ENCODE peak calls at places on chromosomes 5 and 9, in six cellular contexts. R is mucosa of gallbladder, K is psoas muscle, J is SJSA1, E is posterior cingulate gyrus, B is HuH-7.5. F is an unnamed sample.

GRCh38 chr5:160269017-160269416 is 39.7 kb downstream of the FABP6 start:
- DNase-seq in R (peak), K (peak), J (peak), E (peak), B (no peak), F (peak)

GRCh38 chr5:138874241-138874640 is 894 bp downstream of the LRRTM2 start:
- DNase-seq in R (no peak), K (no peak), J (no peak), E (peak), B (no peak), F (peak)

GRCh38 chr5:38827525-38827924 is 18.3 kb upstream of the OSMR start:
- DNase-seq in R (no peak), K (no peak), J (no peak), E (no peak), B (no peak), F (peak)

GRCh38 chr5:139634028-139634325 is 14.2 kb upstream of the CXXC5 start:
- DNase-seq in R (no peak), K (no peak), J (peak), E (no peak), B (no peak), F (no peak)

GRCh38 chr5:76625087-76625860 is 2.1 kb upstream of the F2RL2 start:
- DNase-seq in R (no peak), K (no peak), J (no peak), E (no peak), B (no peak), F (no peak)

GRCh38 chr5:40481226-40481625 is 198.5 kb upstream of the PTGER4 start:
- DNase-seq in R (no peak), K (no peak), J (no peak), E (no peak), B (no peak), F (no peak)

GRCh38 chr5:140107312-140108092 is 6.4 kb upstream of the PURA start:
- DNase-seq in R (peak), K (peak), J (peak), E (peak), B (peak), F (peak)

GRCh38 chr5:133471699-133472098 is 140.6 kb downstream of the FSTL4 start:
- DNase-seq in R (no peak), K (no peak), J (no peak), E (no peak), B (no peak), F (no peak)

GRCh38 chr9:85055506-85056202 is 386.1 kb downstream of the NTRK2 start:
- DNase-seq in R (no peak), K (no peak), J (no peak), E (no peak), B (no peak), F (no peak)

GRCh38 chr9:127539982-127540663 is 72.0 kb upstream of the STXBP1 start:
- DNase-seq in R (no peak), K (no peak), J (no peak), E (no peak), B (no peak), F (no peak)

GRCh38 chr9:87674565-87675299 is 51.2 kb upstream of the CTSL start:
- DNase-seq in R (no peak), K (no peak), J (no peak), E (no peak), B (no peak), F (no peak)

GRCh38 chr5:65760504-65761275 is 38.7 kb downstream of the NLN start:
- DNase-seq in R (peak), K (no peak), J (no peak), E (peak), B (no peak), F (peak)

GRCh38 chr5:94969174-94969573 is 315.7 kb downstream of the MCTP1 start:
- DNase-seq in R (no peak), K (no peak), J (no peak), E (no peak), B (no peak), F (peak)

GRCh38 chr5:116436674-116437350 is 137.8 kb downstream of the SEMA6A start:
- DNase-seq in R (no peak), K (no peak), J (no peak), E (no peak), B (no peak), F (no peak)

GRCh38 chr9:94554439-94555331 is at the start of gene PCAT7:
- DNase-seq in R (peak), K (no peak), J (peak), E (no peak), B (peak), F (peak)

GRCh38 chr5:113047234-113047633 is 70.6 kb downstream of the DCP2 start:
- DNase-seq in R (no peak), K (no peak), J (peak), E (no peak), B (no peak), F (peak)